ENCODE peak calls at places on chromosomes 7 and 10, in four cellular contexts. S is heart right ventricle, V is left ventricle myocardium inferior, T is fibroblast of lung. M is an unnamed sample.
A peak's percentile ranks its signal among the peaks of the same experiment; 100 is the strongest.

GRCh38 chr10:71466330-71466729 is 69.6 kb downstream of the CDH23 start:
- DNase-seq in T (no peak), V (no peak), S (no peak), M (no peak)

GRCh38 chr7:138981332-138982203 is at the start of gene KIAA1549:
- DNase-seq in V (peak; percentile 67), T (peak; percentile 68), S (peak; percentile 72), M (no peak)

GRCh38 chr7:104943502-104944343 is 70.3 kb upstream of the KMT2E start:
- DNase-seq in T (peak; percentile 91), V (peak; percentile 40), S (peak; percentile 32), M (peak; percentile 75)

GRCh38 chr10:22344204-22344603 is 1.1 kb upstream of the SPAG6 start:
- DNase-seq in T (no peak), S (no peak), V (no peak), M (no peak)

GRCh38 chr7:93327006-93327633 is 95.0 kb downstream of the VPS50 start:
- DNase-seq in V (no peak), S (no peak), T (peak; percentile 95), M (peak; percentile 76)

GRCh38 chr7:40922316-40922670 is 780.6 kb downstream of the INHBA start:
- DNase-seq in T (peak; percentile 84), V (no peak), S (no peak), M (peak; percentile 99)

GRCh38 chr7:44985033-44985695 is 6.3 kb upstream of the MYO1G start:
- DNase-seq in T (no peak), V (no peak), S (no peak), M (no peak)

GRCh38 chr7:98872328-98872924 is 2.6 kb upstream of the TMEM130 start:
- DNase-seq in T (no peak), V (no peak), S (no peak), M (no peak)

GRCh38 chr10:3533296-3533695 is 251.7 kb downstream of the KLF6 start:
- DNase-seq in V (no peak), S (no peak), T (no peak), M (peak; percentile 5)

GRCh38 chr7:134645935-134646334 is 718 bp upstream of the BPGM start:
- DNase-seq in V (no peak), T (peak; percentile 67), S (no peak), M (no peak)

GRCh38 chr7:154777023-154777422 is 225.9 kb downstream of the PAXIP1 start:
- DNase-seq in T (peak; percentile 92), V (no peak), S (no peak), M (peak; percentile 11)

GRCh38 chr10:62858364-62858763 is 42.2 kb upstream of the EGR2 start:
- DNase-seq in V (peak; percentile 31), S (peak; percentile 22), T (peak; percentile 86), M (no peak)

GRCh38 chr10:131891196-131891928 is 9.4 kb upstream of the PPP2R2D start:
- DNase-seq in S (no peak), T (no peak), V (no peak), M (no peak)

GRCh38 chr10:91073301-91073780 is 147.1 kb upstream of the PCGF5 start:
- DNase-seq in T (no peak), V (no peak), S (no peak), M (no peak)

GRCh38 chr7:29405891-29406290 is 157.7 kb upstream of the PRR15 start:
- DNase-seq in V (no peak), S (no peak), T (no peak), M (no peak)

GRCh38 chr10:87878664-87879459 is 15.4 kb downstream of the PTEN start:
- DNase-seq in T (no peak), S (no peak), V (no peak), M (no peak)

GRCh38 chr10:119634219-119634544 is 17.0 kb upstream of the BAG3 start:
- DNase-seq in T (peak; percentile 19), S (no peak), V (no peak), M (no peak)

GRCh38 chr7:64182036-64182790 is 24.8 kb upstream of the ZNF735 start:
- DNase-seq in S (no peak), T (no peak), V (no peak), M (no peak)

GRCh38 chr10:102718220-102718619 is 3.8 kb downstream of the SFXN2 start:
- DNase-seq in V (no peak), T (peak; percentile 64), S (peak; percentile 24), M (no peak)

GRCh38 chr7:110841840-110842579 is 248.9 kb upstream of the LRRN3 start:
- DNase-seq in T (no peak), S (no peak), V (no peak), M (no peak)

GRCh38 chr10:49742683-49743463 is 19.2 kb downstream of the OGDHL start:
- DNase-seq in V (no peak), S (no peak), T (no peak), M (no peak)

GRCh38 chr7:69402696-69403095 is 195.6 kb upstream of the AUTS2 start:
- DNase-seq in S (no peak), T (no peak), V (no peak), M (no peak)

GRCh38 chr7:130970696-130971095 is 236.7 kb upstream of the KLF14 start:
- DNase-seq in T (no peak), V (no peak), S (no peak), M (no peak)

GRCh38 chr7:2606539-2606936 is 25.2 kb upstream of the TTYH3 start:
- DNase-seq in S (peak; percentile 53), V (peak; percentile 51), T (no peak), M (no peak)

GRCh38 chr7:2607122-2607912 is 24.5 kb upstream of the TTYH3 start:
- DNase-seq in T (no peak), S (peak; percentile 80), V (peak; percentile 83), M (no peak)

GRCh38 chr7:2604608-2605174 is 27.1 kb upstream of the TTYH3 start:
- DNase-seq in T (no peak), V (peak; percentile 72), S (peak; percentile 71), M (no peak)

GRCh38 chr7:2607913-2608899 is 23.6 kb upstream of the TTYH3 start:
- DNase-seq in S (no peak), V (no peak), T (no peak), M (no peak)

DNA sequence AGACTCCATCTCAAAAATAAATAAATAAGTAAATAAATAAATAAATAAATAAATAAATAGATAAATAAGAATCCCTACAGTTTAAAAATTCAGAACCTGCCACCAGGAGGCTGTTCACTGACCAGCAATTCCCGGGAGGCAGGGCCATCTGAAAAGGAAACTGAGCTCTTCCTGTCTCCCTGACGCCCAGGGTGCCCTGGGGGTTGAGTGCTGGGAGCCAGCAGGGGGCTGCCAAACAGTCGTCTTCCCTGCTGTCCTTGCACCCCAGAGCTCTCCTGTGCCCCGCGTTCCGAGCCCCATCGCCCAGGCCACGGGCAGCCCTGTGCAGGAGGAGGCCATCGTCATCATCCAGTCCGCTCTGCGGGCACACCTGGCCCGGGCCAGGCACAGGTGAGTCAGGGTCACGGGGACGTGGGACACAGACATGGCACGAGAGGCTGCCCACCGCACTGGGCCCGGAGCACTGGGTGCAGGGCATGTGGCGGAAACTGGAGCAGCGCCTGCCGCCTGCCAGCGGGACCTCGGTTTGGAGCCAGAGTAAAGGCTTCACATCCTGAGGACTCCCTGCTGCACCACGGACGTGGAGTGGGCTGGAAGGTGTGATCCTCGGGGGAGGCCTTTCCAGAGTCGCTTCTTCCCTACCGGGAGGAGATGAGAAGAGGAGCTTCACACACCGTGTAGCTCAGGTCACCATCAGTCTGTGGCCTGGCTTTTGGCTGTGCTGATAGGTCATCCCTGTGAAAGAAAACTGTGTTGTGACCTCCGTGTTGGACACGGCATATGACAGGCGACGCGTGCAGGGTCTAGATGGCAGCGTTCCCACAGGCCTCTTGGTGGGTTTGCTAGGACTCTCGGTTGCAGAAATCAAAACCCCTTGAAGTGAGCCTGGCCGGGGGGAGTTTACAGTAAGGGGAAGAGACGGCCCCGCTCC is 25.9 kb upstream of the TTYH3 start:
- DNase-seq in S (no peak), T (no peak), V (no peak), M (no peak)
- H3K4me1 ChIP-seq in S (peaks cover 36% of the 10 kb centered on the region), T (no peaks in the 10 kb centered on the region), V (peaks cover 50% of the 10 kb centered on the region), M (no peaks in the 10 kb centered on the region)

DNA sequence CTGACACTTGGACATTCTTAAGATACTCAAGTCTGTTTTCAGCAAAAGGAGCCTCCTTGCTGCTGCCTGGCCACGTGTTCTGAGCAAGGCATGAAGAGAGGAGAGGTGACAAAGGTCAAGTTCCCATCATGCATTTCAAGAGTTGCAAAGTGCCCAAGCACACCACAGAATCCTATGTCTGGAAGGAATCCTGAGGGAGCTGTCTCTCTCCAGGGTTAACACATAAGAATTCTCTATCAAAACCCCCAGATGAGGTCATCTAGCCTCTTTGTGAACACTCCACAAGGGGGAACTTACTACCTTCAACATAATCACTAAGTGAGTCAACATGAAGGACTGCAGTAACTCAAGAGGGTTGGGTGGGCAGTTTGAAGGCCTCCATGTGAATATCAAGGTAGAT is 155.5 kb downstream of the RNF216 start:
- DNase-seq in T (peak; percentile 93), S (no peak), V (no peak), M (peak; percentile 61)
- TF ChIP-seq CTCF in T (peak; percentile 6), S (no peak), V (no peak), M (peak; percentile 69)

DNA sequence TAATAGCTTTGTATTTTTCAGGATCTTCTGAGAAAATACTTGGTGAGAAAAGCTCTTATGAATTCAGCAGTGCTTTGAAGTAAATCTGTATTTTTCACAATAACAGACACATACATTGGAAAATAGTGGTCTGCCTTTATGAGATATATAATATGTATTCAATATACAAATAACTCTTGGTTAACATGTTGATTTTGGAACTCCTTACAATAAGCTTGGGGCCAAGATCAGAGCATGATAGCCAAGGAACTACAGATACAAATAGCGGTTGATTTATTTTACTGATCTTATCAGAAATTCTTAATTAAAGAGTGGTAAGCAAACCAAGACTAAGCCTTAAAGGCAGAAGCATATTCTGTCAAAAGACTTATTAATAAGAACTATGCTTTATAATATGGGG is 24.5 kb upstream of the NXPH1 start:
- DNase-seq in V (no peak), T (no peak), S (no peak), M (no peak)
- H3K4me1 ChIP-seq in V (no peaks in the 10 kb centered on the region), T (no peaks in the 10 kb centered on the region), S (no peaks in the 10 kb centered on the region), M (no peaks in the 10 kb centered on the region)

GRCh38 chr10:127198307-127198706 is 1.9 kb upstream of the INSYN2A start:
- DNase-seq in V (no peak), S (no peak), T (no peak), M (no peak)
- TF ChIP-seq CTCF in V (peak; percentile 12), S (no peak), T (peak; percentile 8), M (peak; percentile 19)